ENCODE peak calls at places on chromosomes 1 and 21, in four cellular contexts. One of them, this sample, is unnamed.

GRCh38 chr1:108570128-108570527 is 10.2 kb downstream of the EEIG2 start:
- DNase-seq in mesendoderm: peak; percentile 71
- DNase-seq in H9: peak; percentile 36
- DNase-seq in IMR-90: peak; percentile 6
- DNase-seq in this sample: no peak

GRCh38 chr1:154193821-154194220 is 1.9 kb upstream of the TPM3 start:
- DNase-seq in IMR-90: no peak
- DNase-seq in mesendoderm: no peak
- DNase-seq in H9: no peak
- DNase-seq in this sample: no peak

GRCh38 chr1:207858806-207859205 is 52.1 kb downstream of the CD34 start:
- DNase-seq in mesendoderm: peak; percentile 56
- DNase-seq in IMR-90: no peak
- DNase-seq in H9: no peak
- DNase-seq in this sample: no peak

GRCh38 chr21:36111238-36111637 is 23.6 kb upstream of the CBR3 start:
- DNase-seq in mesendoderm: no peak
- DNase-seq in IMR-90: no peak
- DNase-seq in H9: no peak
- DNase-seq in this sample: peak; percentile 59

GRCh38 chr1:246425139-246425794 is 81.8 kb downstream of the SMYD3 start:
- DNase-seq in H9: no peak
- DNase-seq in mesendoderm: no peak
- DNase-seq in IMR-90: no peak
- DNase-seq in this sample: no peak

GRCh38 chr1:188769181-188769580 is 1708.5 kb downstream of the BRINP3 start:
- DNase-seq in mesendoderm: peak; percentile 65
- DNase-seq in H9: peak; percentile 49
- DNase-seq in IMR-90: no peak
- DNase-seq in this sample: no peak

GRCh38 chr1:162855461-162856150 is 5.4 kb downstream of the CCDC190 start:
- DNase-seq in IMR-90: peak; percentile 65
- DNase-seq in mesendoderm: peak; percentile 36
- DNase-seq in H9: no peak
- DNase-seq in this sample: no peak

GRCh38 chr1:8816306-8816705 is 1.1 kb downstream of the RERE start:
- DNase-seq in mesendoderm: peak; percentile 15
- DNase-seq in IMR-90: peak; percentile 53
- DNase-seq in H9: no peak
- DNase-seq in this sample: no peak

GRCh38 chr1:201585901-201586300 is 47.0 kb downstream of the NAV1 start:
- DNase-seq in mesendoderm: no peak
- DNase-seq in H9: no peak
- DNase-seq in IMR-90: peak; percentile 24
- DNase-seq in this sample: peak; percentile 28

GRCh38 chr1:105138445-105138821 is 1388.7 kb downstream of the AMY1C start:
- DNase-seq in mesendoderm: no peak
- DNase-seq in H9: no peak
- DNase-seq in IMR-90: no peak
- DNase-seq in this sample: no peak

GRCh38 chr1:197302775-197303174 is 34.7 kb downstream of the CRB1 start:
- DNase-seq in mesendoderm: no peak
- DNase-seq in H9: no peak
- DNase-seq in IMR-90: peak; percentile 37
- DNase-seq in this sample: no peak

GRCh38 chr1:180040034-180040433 is 85.4 kb downstream of the CEP350 start:
- DNase-seq in H9: no peak
- DNase-seq in IMR-90: peak; percentile 37
- DNase-seq in mesendoderm: no peak
- DNase-seq in this sample: no peak

GRCh38 chr1:104648269-104648691 is 898.6 kb downstream of the AMY1C start:
- DNase-seq in H9: no peak
- DNase-seq in mesendoderm: peak; percentile 77
- DNase-seq in IMR-90: no peak
- DNase-seq in this sample: peak; percentile 32

GRCh38 chr1:245809361-245809760 is 654.6 kb downstream of the KIF26B start:
- DNase-seq in mesendoderm: no peak
- DNase-seq in H9: no peak
- DNase-seq in IMR-90: no peak
- DNase-seq in this sample: no peak

GRCh38 chr1:60425528-60425927 is 352.0 kb upstream of the C1orf87 start:
- DNase-seq in H9: peak; percentile 34
- DNase-seq in mesendoderm: peak; percentile 65
- DNase-seq in IMR-90: no peak
- DNase-seq in this sample: no peak

GRCh38 chr1:236774926-236775325 is 20.2 kb upstream of the MTR start:
- DNase-seq in IMR-90: peak; percentile 15
- DNase-seq in mesendoderm: peak; percentile 71
- DNase-seq in H9: no peak
- DNase-seq in this sample: peak; percentile 61

GRCh38 chr1:151825811-151826660 is 5.6 kb downstream of the RORC start:
- DNase-seq in IMR-90: no peak
- DNase-seq in H9: peak; percentile 52
- DNase-seq in mesendoderm: peak; percentile 49
- DNase-seq in this sample: no peak

GRCh38 chr1:93846151-93846928 is 32.7 kb downstream of the DNTTIP2 start:
- DNase-seq in IMR-90: peak; percentile 74
- DNase-seq in H9: peak; percentile 89
- DNase-seq in mesendoderm: peak; percentile 91
- DNase-seq in this sample: peak; percentile 79

GRCh38 chr1:92655197-92655801 is 129.6 kb downstream of the EVI5 start:
- DNase-seq in IMR-90: no peak
- DNase-seq in H9: no peak
- DNase-seq in mesendoderm: no peak
- DNase-seq in this sample: no peak

GRCh38 chr1:102550729-102551384 is 554.1 kb upstream of the OLFM3 start:
- DNase-seq in H9: peak; percentile 90
- DNase-seq in mesendoderm: peak; percentile 92
- DNase-seq in IMR-90: peak; percentile 9
- DNase-seq in this sample: peak; percentile 6

GRCh38 chr21:18253252-18253651 is 8.6 kb downstream of the CHODL start:
- DNase-seq in H9: no peak
- DNase-seq in mesendoderm: no peak
- DNase-seq in IMR-90: no peak
- DNase-seq in this sample: peak; percentile 34

GRCh38 chr1:21072721-21073120 is 104.0 kb downstream of the EIF4G3 start:
- DNase-seq in H9: no peak
- DNase-seq in mesendoderm: no peak
- DNase-seq in IMR-90: peak; percentile 82
- DNase-seq in this sample: peak; percentile 34

GRCh38 chr1:208058212-208059155 is 147.6 kb upstream of the CD34 start:
- DNase-seq in H9: no peak
- DNase-seq in mesendoderm: no peak
- DNase-seq in IMR-90: no peak
- DNase-seq in this sample: no peak

GRCh38 chr1:226965581-226966440 is 25.7 kb downstream of the COQ8A start:
- DNase-seq in H9: no peak
- DNase-seq in IMR-90: no peak
- DNase-seq in mesendoderm: no peak
- DNase-seq in this sample: no peak

GRCh38 chr21:35882791-35883240 is 177.5 kb downstream of the SETD4 start:
- DNase-seq in H9: no peak
- DNase-seq in IMR-90: peak; percentile 33
- DNase-seq in mesendoderm: no peak
- DNase-seq in this sample: peak; percentile 9

GRCh38 chr1:53592521-53592982 is 133.4 kb downstream of the DMRTB1 start:
- DNase-seq in mesendoderm: peak; percentile 62
- DNase-seq in H9: peak; percentile 72
- DNase-seq in IMR-90: peak; percentile 79
- DNase-seq in this sample: peak; percentile 1

GRCh38 chr1:245313581-245313980 is 158.8 kb downstream of the KIF26B start:
- DNase-seq in IMR-90: no peak
- DNase-seq in H9: no peak
- DNase-seq in mesendoderm: no peak
- DNase-seq in this sample: no peak

GRCh38 chr1:213689260-213689659 is 298.5 kb upstream of the PROX1 start:
- DNase-seq in mesendoderm: no peak
- DNase-seq in H9: no peak
- DNase-seq in IMR-90: no peak
- DNase-seq in this sample: no peak

GRCh38 chr1:41890841-41891311 is 27.8 kb downstream of the HIVEP3 start:
- DNase-seq in mesendoderm: no peak
- DNase-seq in H9: no peak
- DNase-seq in IMR-90: peak; percentile 29
- DNase-seq in this sample: peak; percentile 61

GRCh38 chr1:46174448-46175231 is at the start of gene TSPAN1:
- DNase-seq in H9: no peak
- DNase-seq in IMR-90: peak; percentile 45
- DNase-seq in mesendoderm: peak; percentile 43
- DNase-seq in this sample: no peak

GRCh38 chr1:54107131-54107530 is 45.7 kb downstream of the CDCP2 start:
- DNase-seq in H9: peak; percentile 26
- DNase-seq in IMR-90: peak; percentile 38
- DNase-seq in mesendoderm: peak; percentile 56
- DNase-seq in this sample: no peak

GRCh38 chr21:42862774-42863503 is 16.4 kb downstream of the WDR4 start:
- DNase-seq in IMR-90: no peak
- DNase-seq in mesendoderm: peak; percentile 47
- DNase-seq in H9: peak; percentile 69
- DNase-seq in this sample: peak; percentile 8

GRCh38 chr21:19123525-19123924 is 719.9 kb upstream of the TMPRSS15 start:
- DNase-seq in H9: no peak
- DNase-seq in mesendoderm: no peak
- DNase-seq in IMR-90: no peak
- DNase-seq in this sample: no peak

GRCh38 chr1:163401211-163401610 is 79.5 kb downstream of the NUF2 start:
- DNase-seq in mesendoderm: no peak
- DNase-seq in IMR-90: no peak
- DNase-seq in H9: no peak
- DNase-seq in this sample: peak; percentile 8

GRCh38 chr1:23594927-23595353 is 35.6 kb upstream of the ID3 start:
- DNase-seq in mesendoderm: no peak
- DNase-seq in H9: no peak
- DNase-seq in IMR-90: no peak
- DNase-seq in this sample: peak; percentile 90

GRCh38 chr1:72230746-72231145 is 51.6 kb downstream of the NEGR1 start:
- DNase-seq in mesendoderm: no peak
- DNase-seq in H9: no peak
- DNase-seq in IMR-90: peak; percentile 23
- DNase-seq in this sample: no peak

GRCh38 chr1:211035821-211036380 is 98.0 kb downstream of the KCNH1 start:
- DNase-seq in mesendoderm: no peak
- DNase-seq in H9: no peak
- DNase-seq in IMR-90: no peak
- DNase-seq in this sample: no peak

GRCh38 chr1:32898958-32899357 is 2.2 kb downstream of the TMEM54 start:
- DNase-seq in mesendoderm: no peak
- DNase-seq in IMR-90: no peak
- DNase-seq in H9: no peak
- DNase-seq in this sample: no peak

GRCh38 chr1:32898056-32898455 is 3.1 kb downstream of the TMEM54 start:
- DNase-seq in IMR-90: no peak
- DNase-seq in H9: no peak
- DNase-seq in mesendoderm: no peak
- DNase-seq in this sample: no peak

GRCh38 chr1:32900371-32900955 is 726 bp downstream of the TMEM54 start:
- DNase-seq in IMR-90: peak; percentile 7
- DNase-seq in mesendoderm: no peak
- DNase-seq in H9: no peak
- DNase-seq in this sample: no peak

GRCh38 chr1:32900956-32901822 is at the start of gene TMEM54:
- DNase-seq in mesendoderm: no peak
- DNase-seq in IMR-90: peak; percentile 15
- DNase-seq in H9: no peak
- DNase-seq in this sample: peak; percentile 80

GRCh38 chr1:32899586-32900296 is 1.4 kb downstream of the TMEM54 start:
- DNase-seq in IMR-90: no peak
- DNase-seq in mesendoderm: no peak
- DNase-seq in H9: no peak
- DNase-seq in this sample: no peak
- H3K18ac ChIP-seq in IMR-90: no peak overlapping the region
- H3K18ac ChIP-seq in mesendoderm: no peak overlapping the region
- H3K18ac ChIP-seq in H9: no peak overlapping the region
- H3K18ac ChIP-seq in this sample: peak overlapping the region; percentile 60

DNA sequence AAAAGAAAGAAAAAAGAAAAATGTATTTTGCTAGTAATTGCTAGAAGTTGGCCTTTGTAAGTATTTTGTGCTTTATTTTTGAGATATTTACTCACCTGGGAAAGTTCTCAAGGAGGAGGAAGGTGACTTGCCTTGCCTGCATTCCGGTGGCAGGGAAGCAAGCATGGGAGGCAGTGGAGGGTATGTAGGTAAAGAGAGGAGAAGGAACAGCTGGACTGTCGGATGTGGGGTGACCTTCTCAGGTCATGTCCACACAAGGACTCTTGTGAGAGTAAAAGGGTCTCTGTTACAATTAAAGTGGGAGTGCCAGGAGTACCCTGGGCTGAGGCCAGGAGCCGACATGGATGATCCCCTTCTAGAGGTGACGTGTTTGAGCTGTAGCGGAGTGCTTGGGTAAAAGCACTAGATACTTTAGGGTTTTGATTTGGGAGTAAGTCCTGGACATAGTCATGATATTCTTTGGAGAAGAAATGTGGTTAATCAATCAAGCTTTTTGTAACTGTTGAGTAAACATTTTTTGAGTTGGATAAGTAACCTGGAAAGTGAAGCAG is 25.1 kb downstream of the UBE4B start:
- DNase-seq in IMR-90: no peak
- DNase-seq in mesendoderm: no peak
- DNase-seq in H9: no peak
- DNase-seq in this sample: no peak
- H3K18ac ChIP-seq in IMR-90: peak overlapping the region; percentile 14
- H3K18ac ChIP-seq in mesendoderm: no peak overlapping the region
- H3K18ac ChIP-seq in H9: no peak overlapping the region
- H3K18ac ChIP-seq in this sample: peak overlapping the region; percentile 46

GRCh38 chr1:39898146-39898545 is 3.6 kb downstream of the MYCL start:
- DNase-seq in IMR-90: no peak
- DNase-seq in H9: peak; percentile 61
- DNase-seq in mesendoderm: peak; percentile 52
- DNase-seq in this sample: no peak
- H3K18ac ChIP-seq in IMR-90: no peak overlapping the region
- H3K18ac ChIP-seq in H9: peak overlapping the region; percentile 44
- H3K18ac ChIP-seq in mesendoderm: peak overlapping the region; percentile 12
- H3K18ac ChIP-seq in this sample: no peak overlapping the region

GRCh38 chr1:40450491-40451237 is 388 bp downstream of the ZFP69B start:
- DNase-seq in H9: peak; percentile 52
- DNase-seq in mesendoderm: peak; percentile 32
- DNase-seq in IMR-90: peak; percentile 93
- DNase-seq in this sample: peak; percentile 22
- H3K18ac ChIP-seq in H9: peak overlapping the region; percentile 60
- H3K18ac ChIP-seq in mesendoderm: peak overlapping the region; percentile 75
- H3K18ac ChIP-seq in IMR-90: peak overlapping the region; percentile 39
- H3K18ac ChIP-seq in this sample: no peak overlapping the region

GRCh38 chr21:46136739-46137349 is 18.5 kb downstream of the FTCD start:
- DNase-seq in IMR-90: no peak
- DNase-seq in H9: no peak
- DNase-seq in mesendoderm: no peak
- DNase-seq in this sample: no peak

GRCh38 chr21:46135782-46136181 is 19.6 kb downstream of the FTCD start:
- DNase-seq in H9: no peak
- DNase-seq in IMR-90: no peak
- DNase-seq in mesendoderm: no peak
- DNase-seq in this sample: no peak

GRCh38 chr21:46137908-46138307 is 17.5 kb downstream of the FTCD start:
- DNase-seq in IMR-90: no peak
- DNase-seq in mesendoderm: no peak
- DNase-seq in H9: no peak
- DNase-seq in this sample: no peak

GRCh38 chr21:46139686-46140085 is 15.7 kb downstream of the FTCD start:
- DNase-seq in mesendoderm: no peak
- DNase-seq in IMR-90: no peak
- DNase-seq in H9: no peak
- DNase-seq in this sample: no peak

GRCh38 chr21:46138383-46138970 is 16.9 kb downstream of the FTCD start:
- DNase-seq in mesendoderm: no peak
- DNase-seq in H9: no peak
- DNase-seq in IMR-90: no peak
- DNase-seq in this sample: no peak
- H3K18ac ChIP-seq in mesendoderm: no peak overlapping the region
- H3K18ac ChIP-seq in H9: no peak overlapping the region
- H3K18ac ChIP-seq in IMR-90: no peak overlapping the region
- H3K18ac ChIP-seq in this sample: no peak overlapping the region

This sample was measured in trophoblast cell.